ENCODE peak calls at places on chromosomes 6 and 20, in ten cellular contexts. T is stomach; X is small intestine; D is CD4-positive, alpha-beta T cell; K is iris pigment epithelial cell; H is OCI-M1; L is COR-L47; O is nucleus accumbens; G is chondrocyte; A is DMS53. M is an unnamed sample.
A peak's percentile ranks its signal among the peaks of the same experiment; 100 is the strongest.

GRCh38 chr20:16662462-16662861 is 67.4 kb upstream of the SNRPB2 start:
- DNase-seq in T (no peak), X (no peak), D (no peak), K (no peak), H (no peak), L (no peak), O (no peak), G (no peak), A (no peak), M (no peak)

GRCh38 chr6:29294499-29294914 is 7.0 kb upstream of the OR14J1 start:
- DNase-seq in T (no peak), X (no peak), D (no peak), K (no peak), H (no peak), L (no peak), O (no peak), G (no peak), A (no peak), M (no peak)

GRCh38 chr6:105839266-105839665 is 246.9 kb upstream of the PRDM1 start:
- DNase-seq in T (no peak), X (no peak), D (no peak), K (no peak), H (no peak), L (no peak), O (no peak), G (no peak), A (no peak), M (no peak)

GRCh38 chr6:112253842-112254816 is at the start of gene LAMA4:
- DNase-seq in T (peak; percentile 45), X (no peak), D (no peak), K (peak; percentile 87), H (no peak), L (no peak), O (peak; percentile 29), G (no peak), A (peak; percentile 68), M (peak; percentile 31)

GRCh38 chr20:59194023-59194935 is 30.7 kb downstream of the ZNF831 start:
- DNase-seq in T (no peak), X (no peak), D (no peak), K (no peak), H (no peak), L (no peak), O (no peak), G (no peak), A (no peak), M (no peak)

GRCh38 chr6:125812394-125813231 is 21.9 kb downstream of the NCOA7 start:
- DNase-seq in T (no peak), X (peak; percentile 41), D (no peak), K (peak; percentile 98), H (peak; percentile 70), L (no peak), O (no peak), G (no peak), A (peak; percentile 5), M (peak; percentile 76)

GRCh38 chr6:55822005-55822404 is 53.4 kb downstream of the BMP5 start:
- DNase-seq in T (no peak), X (no peak), D (no peak), K (no peak), H (no peak), L (no peak), O (no peak), G (no peak), A (no peak), M (no peak)

GRCh38 chr6:121394151-121394550 is 41.3 kb upstream of the GJA1 start:
- DNase-seq in T (no peak), X (no peak), D (no peak), K (no peak), H (no peak), L (no peak), O (no peak), G (no peak), A (no peak), M (no peak)

GRCh38 chr6:139747154-139747553 is 372.7 kb upstream of the CITED2 start:
- DNase-seq in T (no peak), X (no peak), D (no peak), K (no peak), H (no peak), L (no peak), O (no peak), G (no peak), A (no peak), M (no peak)

GRCh38 chr20:23048283-23049200 is 930 bp downstream of the THBD start:
- DNase-seq in T (peak; percentile 79), X (peak; percentile 24), D (no peak), K (peak; percentile 28), H (no peak), L (peak; percentile 74), O (no peak), G (no peak), A (peak; percentile 75), M (no peak)

GRCh38 chr6:170011233-170012142 is 260.1 kb downstream of the ERMARD start:
- DNase-seq in T (no peak), X (no peak), D (no peak), K (no peak), H (peak; percentile 18), L (no peak), O (no peak), G (no peak), A (no peak), M (peak; percentile 34)

GRCh38 chr20:59331721-59332329 is 31.4 kb downstream of the EDN3 start:
- DNase-seq in T (no peak), X (no peak), D (no peak), K (no peak), H (no peak), L (no peak), O (no peak), G (no peak), A (no peak), M (no peak)

GRCh38 chr20:51758978-51759544 is 9.1 kb downstream of the ATP9A start:
- DNase-seq in T (no peak), X (no peak), D (no peak), K (no peak), H (no peak), L (no peak), O (peak; percentile 82), G (peak; percentile 64), A (no peak), M (peak; percentile 88)

GRCh38 chr6:45445364-45445748 is 67.6 kb upstream of the SUPT3H start:
- DNase-seq in T (no peak), X (no peak), D (no peak), K (no peak), H (no peak), L (no peak), O (no peak), G (no peak), A (no peak), M (no peak)

GRCh38 chr20:59811681-59812171 is 121.7 kb downstream of the SYCP2 start:
- DNase-seq in T (peak; percentile 16), X (no peak), D (no peak), K (no peak), H (no peak), L (no peak), O (no peak), G (peak; percentile 35), A (no peak), M (no peak)

GRCh38 chr20:59633646-59634045 is 29.3 kb downstream of the PHACTR3 start:
- DNase-seq in T (no peak), X (peak; percentile 85), D (no peak), K (no peak), H (no peak), L (no peak), O (no peak), G (no peak), A (no peak), M (no peak)

GRCh38 chr6:78864957-78865356 is 2.4 kb upstream of the IRAK1BP1 start:
- DNase-seq in T (no peak), X (no peak), D (no peak), K (no peak), H (no peak), L (no peak), O (no peak), G (no peak), A (no peak), M (no peak)

GRCh38 chr6:161301338-161301737 is 27.5 kb upstream of the AGPAT4 start:
- DNase-seq in T (no peak), X (no peak), D (no peak), K (peak; percentile 89), H (peak; percentile 80), L (no peak), O (no peak), G (no peak), A (no peak), M (no peak)

GRCh38 chr6:81752084-81752968 is at the start of gene TENT5A:
- DNase-seq in T (peak; percentile 94), X (peak; percentile 93), D (peak; percentile 84), K (peak; percentile 96), H (peak; percentile 97), L (peak; percentile 65), O (peak; percentile 68), G (peak; percentile 97), A (peak; percentile 96), M (peak; percentile 74)

GRCh38 chr6:225121-225721 is 67.1 kb upstream of the DUSP22 start:
- DNase-seq in T (no peak), X (no peak), D (peak; percentile 57), K (no peak), H (no peak), L (no peak), O (no peak), G (no peak), A (no peak), M (no peak)

GRCh38 chr20:8938532-8938931 is 130.4 kb upstream of the PLCB4 start:
- DNase-seq in T (no peak), X (no peak), D (no peak), K (no peak), H (no peak), L (no peak), O (no peak), G (no peak), A (no peak), M (no peak)

GRCh38 chr20:609371-609964 is 641 bp downstream of the TCF15 start:
- DNase-seq in T (no peak), X (no peak), D (no peak), K (no peak), H (no peak), L (no peak), O (no peak), G (no peak), A (peak; percentile 75), M (no peak)

GRCh38 chr6:45663181-45664180 is 285.7 kb upstream of the SUPT3H start:
- DNase-seq in T (no peak), X (no peak), D (peak; percentile 33), K (peak; percentile 62), H (no peak), L (no peak), O (no peak), G (no peak), A (peak; percentile 47), M (peak; percentile 38)

GRCh38 chr20:35838213-35838612 is 66.4 kb downstream of the PHF20 start:
- DNase-seq in T (no peak), X (no peak), D (no peak), K (no peak), H (no peak), L (no peak), O (no peak), G (no peak), A (no peak), M (no peak)

GRCh38 chr6:11672261-11672660 is 106.3 kb downstream of the ADTRP start:
- DNase-seq in T (no peak), X (no peak), D (no peak), K (peak; percentile 29), H (no peak), L (no peak), O (no peak), G (no peak), A (no peak), M (no peak)

GRCh38 chr20:63100926-63101699 is 94.3 kb upstream of the BHLHE23 start:
- DNase-seq in T (no peak), X (no peak), D (no peak), K (no peak), H (no peak), L (no peak), O (no peak), G (peak; percentile 78), A (no peak), M (no peak)

GRCh38 chr6:157723376-157723775 is 99.7 kb upstream of the SNX9 start:
- DNase-seq in T (no peak), X (no peak), D (no peak), K (no peak), H (no peak), L (no peak), O (no peak), G (no peak), A (no peak), M (no peak)

GRCh38 chr6:68990313-68990712 is 355.2 kb downstream of the ADGRB3 start:
- DNase-seq in T (no peak), X (no peak), D (no peak), K (no peak), H (no peak), L (peak; percentile 54), O (no peak), G (no peak), A (peak; percentile 35), M (no peak)

M was measured in globus pallidus.